ENCODE peak calls at places on chromosomes 1 and 21, in eight cellular contexts. Z, X, V, B, T, G, J and E are unnamed samples.

GRCh38 chr1:232917053-232917452 is 33.4 kb upstream of the NTPCR start:
- DNase-seq in Z (no peak), X (no peak), V (no peak), B (no peak), T (no peak), G (no peak), J (no peak), E (no peak)

GRCh38 chr21:14273736-14274538 is 58.0 kb downstream of the RBM11 start:
- DNase-seq in Z (no peak), X (no peak), V (no peak), B (no peak), T (no peak), G (peak; percentile 63), J (no peak), E (no peak)

GRCh38 chr1:30540611-30541192 is 182.7 kb downstream of the MATN1 start:
- DNase-seq in Z (no peak), X (no peak), V (no peak), B (no peak), T (no peak), G (no peak), J (no peak), E (no peak)

GRCh38 chr1:248841702-248842395 is 3.8 kb downstream of the ZNF672 start:
- DNase-seq in Z (peak; percentile 47), X (peak; percentile 48), V (peak; percentile 77), B (no peak), T (no peak), G (peak; percentile 44), J (peak; percentile 55), E (no peak)

GRCh38 chr1:61388586-61388985 is 306.2 kb downstream of the NFIA start:
- DNase-seq in Z (no peak), X (peak; percentile 4), V (peak; percentile 83), B (no peak), T (no peak), G (no peak), J (no peak), E (no peak)

GRCh38 chr1:247113094-247113497 is 8.9 kb upstream of the ZNF669 start:
- DNase-seq in Z (no peak), X (no peak), V (peak; percentile 11), B (no peak), T (no peak), G (peak; percentile 72), J (no peak), E (no peak)

GRCh38 chr1:164575356-164575755 is 16.4 kb downstream of the PBX1 start:
- DNase-seq in Z (no peak), X (no peak), V (no peak), B (no peak), T (no peak), G (no peak), J (no peak), E (no peak)

GRCh38 chr1:160359559-160360226 is 7.2 kb upstream of the NHLH1 start:
- DNase-seq in Z (no peak), X (no peak), V (peak; percentile 8), B (no peak), T (no peak), G (no peak), J (no peak), E (no peak)

GRCh38 chr1:116165572-116165971 is 54.4 kb downstream of the MAB21L3 start:
- DNase-seq in Z (no peak), X (no peak), V (no peak), B (no peak), T (no peak), G (peak; percentile 59), J (no peak), E (no peak)

GRCh38 chr1:95716550-95716949 is 482.5 kb downstream of the RWDD3 start:
- DNase-seq in Z (no peak), X (no peak), V (no peak), B (no peak), T (no peak), G (no peak), J (no peak), E (no peak)

GRCh38 chr1:212901290-212901689 is 43.2 kb downstream of the FLVCR1 start:
- DNase-seq in Z (no peak), X (no peak), V (no peak), B (no peak), T (no peak), G (no peak), J (no peak), E (no peak)

GRCh38 chr1:185559684-185560310 is 174.4 kb upstream of the HMCN1 start:
- DNase-seq in Z (no peak), X (peak; percentile 38), V (peak; percentile 50), B (no peak), T (peak; percentile 72), G (peak; percentile 71), J (peak; percentile 58), E (no peak)

GRCh38 chr1:51231121-51231520 is 5.0 kb upstream of the RNF11 start:
- DNase-seq in Z (no peak), X (no peak), V (no peak), B (no peak), T (no peak), G (no peak), J (no peak), E (no peak)

GRCh38 chr1:118132000-118132399 is 53.0 kb downstream of the SPAG17 start:
- DNase-seq in Z (no peak), X (no peak), V (no peak), B (no peak), T (no peak), G (no peak), J (no peak), E (no peak)

GRCh38 chr1:229835226-229835625 is 209.2 kb downstream of the URB2 start:
- DNase-seq in Z (no peak), X (no peak), V (no peak), B (no peak), T (no peak), G (no peak), J (no peak), E (no peak)

GRCh38 chr21:15706686-15707085 is 23.1 kb upstream of the USP25 start:
- DNase-seq in Z (no peak), X (peak; percentile 88), V (peak; percentile 99), B (no peak), T (no peak), G (peak; percentile 38), J (peak; percentile 66), E (no peak)

GRCh38 chr21:23639726-23640125 is 1967.6 kb downstream of the MRPL39 start:
- DNase-seq in Z (no peak), X (no peak), V (no peak), B (no peak), T (no peak), G (no peak), J (no peak), E (no peak)

GRCh38 chr1:56837244-56837926 is 17.2 kb upstream of the C8A start:
- DNase-seq in Z (no peak), X (peak; percentile 33), V (no peak), B (no peak), T (no peak), G (no peak), J (no peak), E (no peak)

GRCh38 chr1:204837440-204838084 is 33.1 kb upstream of the NFASC start:
- DNase-seq in Z (peak; percentile 91), X (peak; percentile 40), V (peak; percentile 71), B (no peak), T (no peak), G (peak; percentile 17), J (peak; percentile 45), E (peak; percentile 74)

GRCh38 chr21:34970566-34970965 is 78.5 kb downstream of the RUNX1 start:
- DNase-seq in Z (no peak), X (no peak), V (no peak), B (no peak), T (no peak), G (no peak), J (no peak), E (no peak)

GRCh38 chr1:226126824-226127591 is 59.5 kb downstream of the ACBD3 start:
- DNase-seq in Z (no peak), X (no peak), V (no peak), B (no peak), T (no peak), G (peak; percentile 35), J (no peak), E (no peak)

GRCh38 chr21:24375201-24375600 is 1232.1 kb downstream of the MRPL39 start:
- DNase-seq in Z (no peak), X (no peak), V (no peak), B (no peak), T (no peak), G (no peak), J (no peak), E (no peak)

GRCh38 chr1:143691400-143691891 is 280.3 kb downstream of the FAM72C start:
- DNase-seq in Z (no peak), X (peak; percentile 30), V (no peak), B (no peak), T (no peak), G (no peak), J (peak; percentile 89), E (no peak)

GRCh38 chr1:9280015-9280860 is 12.5 kb upstream of the SPSB1 start:
- DNase-seq in Z (no peak), X (peak; percentile 94), V (peak; percentile 90), B (no peak), T (no peak), G (no peak), J (peak; percentile 75), E (no peak)
- TF ChIP-seq CTCF in Z (no peak), X (peak; percentile 29), V (no peak), B (no peak), T (no peak), G (no peak), J (no peak), E (no peak)

GRCh38 chr1:21263653-21264225 is 26.5 kb downstream of the ECE1 start:
- DNase-seq in Z (no peak), X (no peak), V (no peak), B (no peak), T (no peak), G (no peak), J (no peak), E (no peak)
- TF ChIP-seq CTCF in Z (no peak), X (no peak), V (no peak), B (no peak), T (no peak), G (no peak), J (no peak), E (no peak)

GRCh38 chr1:201882665-201883132 is 6.0 kb upstream of the SHISA4 start:
- DNase-seq in Z (no peak), X (peak; percentile 85), V (peak; percentile 32), B (no peak), T (peak; percentile 7), G (peak; percentile 49), J (peak; percentile 44), E (no peak)
- TF ChIP-seq CTCF in Z (no peak), X (peak; percentile 67), V (peak; percentile 1), B (no peak), T (peak; percentile 4), G (no peak), J (no peak), E (no peak)

GRCh38 chr1:37697090-37697489 is 4.8 kb downstream of the CDCA8 start:
- DNase-seq in Z (no peak), X (no peak), V (no peak), B (no peak), T (no peak), G (no peak), J (no peak), E (no peak)

GRCh38 chr1:37697737-37698136 is 5.4 kb downstream of the CDCA8 start:
- DNase-seq in Z (no peak), X (no peak), V (no peak), B (no peak), T (no peak), G (no peak), J (no peak), E (no peak)

GRCh38 chr1:37691497-37692077 is 729 bp upstream of the CDCA8 start:
- DNase-seq in Z (no peak), X (peak; percentile 49), V (peak; percentile 46), B (no peak), T (no peak), G (peak; percentile 54), J (peak; percentile 21), E (peak; percentile 27)

GRCh38 chr1:37692834-37693175 is 489 bp downstream of the CDCA8 start:
- DNase-seq in Z (no peak), X (no peak), V (no peak), B (no peak), T (no peak), G (no peak), J (no peak), E (no peak)

GRCh38 chr1:37692078-37692833 is at the start of gene CDCA8:
- DNase-seq in Z (peak; percentile 99), X (peak; percentile 98), V (peak; percentile 98), B (peak; percentile 95), T (peak; percentile 93), G (peak; percentile 98), J (peak; percentile 96), E (peak; percentile 98)
- TF ChIP-seq CTCF in Z (peak; percentile 50), X (peak; percentile 74), V (peak; percentile 64), B (no peak), T (peak; percentile 72), G (peak; percentile 61), J (peak; percentile 29), E (peak; percentile 80)